ENCODE peak calls at places on chromosomes 1 and 21, in nine cellular contexts. D is astrocyte of the spinal cord; Y is activated CD4-positive, alpha-beta T cell treated with anti-CD3 and anti-CD28 coated beads, Interleukin-2, amount 50 U/mL, for 4 hours; X is psoas muscle; K is memory B cell; I is sciatic nerve; O is upper lobe of right lung; W is KBM-7; S is NCI-H2171 treated with DMSO at 0.1 percent for 48 hours. M is an unnamed sample.

GRCh38 chr1:179706339-179706941 is 36.7 kb upstream of the FAM163A start:
- DNase-seq in D (peak), Y (peak), X (peak), K (peak), I (peak), O (no peak), W (peak), S (peak), M (peak)

GRCh38 chr21:41677671-41678015 is 89.2 kb downstream of the RIPK4 start:
- DNase-seq in D (no peak), Y (no peak), X (no peak), K (no peak), I (no peak), O (peak), W (no peak), S (no peak), M (no peak)

GRCh38 chr21:31872072-31872451 is 758 bp upstream of the HUNK start:
- DNase-seq in D (no peak), Y (no peak), X (no peak), K (no peak), I (no peak), O (no peak), W (no peak), S (no peak), M (no peak)

GRCh38 chr1:87869563-87869962 is 540.9 kb downstream of the LMO4 start:
- DNase-seq in D (peak), Y (no peak), X (no peak), K (no peak), I (no peak), O (no peak), W (peak), S (no peak), M (peak)

GRCh38 chr1:219906924-219907771 is 21.2 kb downstream of the SLC30A10 start:
- DNase-seq in D (no peak), Y (no peak), X (no peak), K (no peak), I (no peak), O (no peak), W (peak), S (no peak), M (no peak)

GRCh38 chr1:103516693-103517092 is 8.8 kb upstream of the RNPC3 start:
- DNase-seq in D (peak), Y (no peak), X (no peak), K (no peak), I (no peak), O (no peak), W (no peak), S (no peak), M (no peak)

GRCh38 chr1:61081135-61081636 is 1.2 kb upstream of the NFIA start:
- DNase-seq in D (no peak), Y (no peak), X (no peak), K (no peak), I (no peak), O (no peak), W (peak), S (no peak), M (no peak)

GRCh38 chr1:156627313-156627880 is 8.2 kb downstream of the HAPLN2 start:
- DNase-seq in D (peak), Y (peak), X (no peak), K (no peak), I (no peak), O (no peak), W (peak), S (peak), M (peak)